ENCODE peak calls at places on chromosome 20, in nine cellular contexts. W is mesenchymal stem cell, I is mammary epithelial cell, P is left lung, D is AG04450, T is Peyer's patch, X is psoas muscle, K is ascending aorta, L is IMR-90. A is an unnamed sample.

GRCh38 chr20:20076297-20077065 is 24.1 kb downstream of the CFAP61 start:
- DNase-seq in K (no peak), W (peak; percentile 55), L (peak; percentile 70), D (peak; percentile 24), X (peak; percentile 92), T (no peak), P (no peak), I (peak; percentile 26), A (no peak)

GRCh38 chr20:58202039-58202438 is 26.4 kb downstream of the ANKRD60 start:
- DNase-seq in P (no peak), I (no peak), K (no peak), T (no peak), X (no peak), W (no peak), D (no peak), L (no peak), A (no peak)

GRCh38 chr20:18058661-18059467 is 1.1 kb upstream of the OVOL2 start:
- DNase-seq in I (peak; percentile 32), W (no peak), K (peak; percentile 58), T (peak; percentile 74), D (no peak), L (no peak), X (no peak), P (peak; percentile 79), A (no peak)

GRCh38 chr20:48622421-48622820 is 205.4 kb downstream of the PREX1 start:
- DNase-seq in K (no peak), L (no peak), P (peak; percentile 40), I (no peak), X (peak; percentile 20), W (no peak), T (peak; percentile 28), D (no peak), A (no peak)

GRCh38 chr20:24722586-24722985 is 226.5 kb upstream of the CST7 start:
- DNase-seq in L (no peak), P (no peak), T (no peak), X (no peak), W (no peak), D (no peak), I (no peak), K (no peak), A (no peak)

GRCh38 chr20:25248501-25249172 is 752 bp downstream of the PYGB start:
- DNase-seq in I (no peak), W (peak; percentile 60), X (no peak), D (no peak), P (peak; percentile 86), K (peak; percentile 72), T (peak; percentile 68), L (peak; percentile 37), A (no peak)

GRCh38 chr20:1816384-1817381 is 78.5 kb upstream of the SIRPA start:
- DNase-seq in P (peak; percentile 51), W (peak; percentile 50), X (no peak), D (no peak), L (peak; percentile 63), K (no peak), I (peak; percentile 92), T (no peak), A (no peak)

GRCh38 chr20:1874534-1875168 is 20.6 kb upstream of the SIRPA start:
- DNase-seq in W (no peak), D (no peak), L (peak; percentile 29), K (no peak), I (no peak), P (peak; percentile 87), X (no peak), T (peak; percentile 89), A (no peak)

GRCh38 chr20:25274891-25275812 is 27.3 kb downstream of the PYGB start:
- DNase-seq in I (no peak), X (peak; percentile 71), T (peak; percentile 51), D (no peak), L (no peak), P (no peak), K (peak; percentile 53), W (no peak), A (no peak)

GRCh38 chr20:59300341-59301081 is at the start of gene EDN3:
- DNase-seq in X (no peak), T (peak; percentile 77), P (no peak), K (no peak), D (no peak), I (peak; percentile 6), W (no peak), L (no peak), A (no peak)

DNA sequence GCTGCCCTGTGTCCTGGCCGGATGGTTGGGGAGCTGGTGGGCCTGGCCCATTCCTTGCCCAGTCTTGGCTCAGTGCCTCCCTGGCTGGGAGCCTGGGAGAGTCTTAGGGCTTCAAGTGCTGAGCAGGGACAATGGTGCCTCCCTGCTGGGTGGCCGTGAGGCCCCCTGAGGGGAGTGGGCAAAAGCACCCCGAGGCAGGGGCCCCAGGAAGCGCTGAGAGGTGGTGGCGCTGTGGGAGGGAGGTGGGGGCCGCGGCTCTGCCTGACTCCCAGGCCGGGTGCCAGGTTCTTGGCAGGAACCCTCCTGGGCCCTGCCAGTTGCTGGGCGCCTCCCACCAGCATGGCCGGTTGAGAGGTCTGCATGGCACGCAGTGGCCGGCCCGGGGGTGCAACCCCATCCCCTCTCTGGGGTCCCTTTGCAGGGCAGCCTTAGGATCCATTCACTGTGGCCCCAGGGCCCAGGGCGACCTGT is 9.3 kb upstream of the RPS21 start:
- DNase-seq in D (no peak), P (no peak), W (no peak), L (no peak), I (no peak), K (no peak), X (no peak), T (no peak), A (no peak)
- H3K4me3 ChIP-seq in D (no peak overlapping the region), P (no peak overlapping the region), W (no peak overlapping the region), L (no peak overlapping the region), I (peak overlapping the region; percentile 26), K (no peak overlapping the region), X (no peak overlapping the region), T (no peak overlapping the region), A (no peak overlapping the region)

GRCh38 chr20:15287331-15287730 is 949.9 kb upstream of the FLRT3 start:
- DNase-seq in D (no peak), X (no peak), P (no peak), I (no peak), W (no peak), L (no peak), K (no peak), T (no peak), A (no peak)

GRCh38 chr20:15288076-15288475 is 950.7 kb upstream of the FLRT3 start:
- DNase-seq in I (no peak), L (no peak), P (no peak), T (no peak), X (no peak), K (no peak), D (no peak), W (no peak), A (no peak)

DNA sequence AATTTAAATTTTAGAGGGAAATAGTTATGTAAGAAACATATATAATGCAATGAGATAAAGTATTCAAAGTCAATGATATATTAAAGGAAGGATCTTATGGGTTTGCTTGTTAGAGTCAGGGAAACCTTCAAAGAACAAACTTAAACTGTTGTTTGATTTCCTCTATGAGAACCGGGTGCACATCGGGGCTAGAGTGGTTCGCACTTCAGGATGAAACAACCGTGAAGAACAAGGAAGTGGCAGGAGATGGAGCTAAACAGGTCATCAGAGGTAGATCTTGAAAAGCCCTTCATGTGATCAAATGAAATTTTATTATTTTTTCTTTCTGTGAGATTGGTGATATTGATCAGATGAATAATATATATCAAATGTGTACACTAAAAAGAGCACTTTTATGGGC is 951.9 kb upstream of the FLRT3 start:
- DNase-seq in X (no peak), L (no peak), K (no peak), T (no peak), D (no peak), I (no peak), W (no peak), P (no peak), A (no peak)
- H3K9me3 ChIP-seq in X (no peaks in the 10 kb centered on the region), L (no peaks in the 10 kb centered on the region), K (no peaks in the 10 kb centered on the region), T (no peaks in the 10 kb centered on the region), D (no peaks in the 10 kb centered on the region), I (no peaks in the 10 kb centered on the region), W (no peaks in the 10 kb centered on the region), P (no peaks in the 10 kb centered on the region), A (no peaks in the 10 kb centered on the region)

DNA sequence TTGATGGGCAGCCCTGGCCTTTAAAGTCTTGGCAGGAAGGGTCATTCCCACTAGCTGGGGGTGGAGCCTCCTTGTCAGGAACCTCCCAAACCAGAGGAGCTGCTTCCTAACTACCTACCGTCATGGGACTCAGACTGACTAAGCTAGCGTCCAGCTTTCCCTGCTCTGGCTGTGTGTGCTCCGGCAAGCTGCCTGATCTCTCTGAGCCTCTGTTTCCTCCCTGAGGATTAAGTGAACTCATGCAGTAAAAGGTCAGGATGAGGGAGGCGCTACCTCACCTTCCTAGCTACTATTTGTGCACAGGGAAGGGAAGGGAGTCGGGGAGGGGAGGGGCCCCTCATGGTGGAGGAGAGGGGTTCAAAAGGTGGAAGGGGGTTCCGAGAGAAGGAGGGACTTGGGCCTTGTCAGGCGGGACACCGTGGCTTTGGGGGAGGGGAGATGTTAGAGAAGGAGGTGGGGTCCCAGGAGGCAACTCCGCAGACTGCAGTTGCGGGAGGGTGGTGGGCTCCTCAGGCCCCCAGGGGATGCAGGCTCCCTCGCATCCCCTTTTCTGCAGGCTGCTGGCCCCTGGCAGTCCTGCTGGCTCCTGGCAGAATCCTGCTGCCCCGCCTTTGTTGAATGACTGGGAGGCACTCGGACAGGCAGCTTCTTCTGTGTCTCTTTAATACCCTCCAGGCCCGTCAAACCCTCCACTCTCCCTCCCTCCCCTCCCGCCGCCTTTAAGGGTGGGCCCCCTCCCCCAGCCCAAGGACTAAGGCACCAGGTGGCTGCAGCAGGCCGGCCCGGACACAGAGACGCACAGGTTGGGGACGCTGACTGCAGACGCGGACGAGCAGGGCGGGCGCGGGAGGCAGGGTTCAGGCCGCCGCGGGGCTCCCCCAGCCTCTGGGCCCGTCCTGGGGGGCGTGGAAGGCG is 9.6 kb downstream of the DUSP15 start:
- DNase-seq in K (peak; percentile 63), W (no peak), P (no peak), D (no peak), T (no peak), I (peak; percentile 40), L (no peak), X (peak; percentile 20), A (no peak)
- H3K4me3 ChIP-seq in K (peak overlapping the region; percentile 58), W (peak overlapping the region; percentile 57), P (peak overlapping the region; percentile 41), D (peak overlapping the region; percentile 48), T (peak overlapping the region; percentile 63), I (peak overlapping the region; percentile 42), L (peak overlapping the region; percentile 37), X (peak overlapping the region; percentile 63), A (peak overlapping the region; percentile 51)

GRCh38 chr20:42855896-42856295 is 333.8 kb downstream of the PTPRT start:
- DNase-seq in L (no peak), K (no peak), T (no peak), I (no peak), W (no peak), D (no peak), X (no peak), P (no peak), A (no peak)

GRCh38 chr20:42857446-42857845 is 332.3 kb downstream of the PTPRT start:
- DNase-seq in T (no peak), W (no peak), L (no peak), D (no peak), P (no peak), K (no peak), X (no peak), I (no peak), A (no peak)

GRCh38 chr20:42846784-42847490 is 342.8 kb downstream of the PTPRT start:
- DNase-seq in K (no peak), D (no peak), X (no peak), L (no peak), P (no peak), W (no peak), T (no peak), I (no peak), A (no peak)

DNA sequence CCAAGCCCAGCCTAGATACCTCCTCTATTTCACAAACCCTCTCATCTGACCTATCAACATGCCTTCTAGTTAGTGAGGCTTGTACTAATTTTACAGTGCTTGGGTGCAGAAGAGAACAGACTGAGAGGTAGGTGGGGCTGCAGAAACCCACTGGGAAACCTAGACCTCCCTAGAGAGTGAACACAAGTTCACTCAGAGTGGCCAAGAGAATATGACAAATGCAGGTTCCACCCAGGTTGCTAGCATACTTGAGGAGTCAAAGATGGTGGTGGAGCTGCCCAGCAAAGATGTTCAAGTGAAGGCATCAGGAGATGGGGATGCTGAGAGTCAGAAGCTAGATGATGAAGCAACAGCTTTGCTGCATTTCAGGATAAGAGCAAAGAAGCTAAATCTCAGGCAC is 337.0 kb downstream of the PTPRT start:
- DNase-seq in I (no peak), D (no peak), K (no peak), T (no peak), X (no peak), W (no peak), P (no peak), L (no peak), A (no peak)
- H3K9me3 ChIP-seq in I (peaks cover 29% of the 10 kb centered on the region), D (peaks cover 13% of the 10 kb centered on the region), K (no peaks in the 10 kb centered on the region), T (no peaks in the 10 kb centered on the region), X (no peaks in the 10 kb centered on the region), W (no peaks in the 10 kb centered on the region), P (no peaks in the 10 kb centered on the region), L (peaks cover 6% of the 10 kb centered on the region), A (no peaks in the 10 kb centered on the region)

A was measured in CD8-positive, alpha-beta memory T cell.